ENCODE peak calls at places on chromosomes 2 and 18, in four cellular contexts. One of them, this sample, is unnamed.
A peak's percentile ranks its signal among the peaks of the same experiment; 100 is the strongest.

GRCh38 chr18:55603775-55604174 is 15.8 kb upstream of the TCF4 start:
- DNase-seq in left lung: no peak
- DNase-seq in upper lobe of right lung: no peak
- DNase-seq in stomach: no peak
- DNase-seq in this sample: no peak

GRCh38 chr2:22734373-22735045 is 650.5 kb upstream of the KLHL29 start:
- DNase-seq in stomach: no peak
- DNase-seq in left lung: no peak
- DNase-seq in upper lobe of right lung: no peak
- DNase-seq in this sample: no peak

GRCh38 chr2:178796079-178796677 is 11.0 kb downstream of the TTN start:
- DNase-seq in left lung: no peak
- DNase-seq in upper lobe of right lung: no peak
- DNase-seq in stomach: no peak
- DNase-seq in this sample: no peak

GRCh38 chr2:24105816-24106215 is 17.3 kb downstream of the PFN4 start:
- DNase-seq in upper lobe of right lung: no peak
- DNase-seq in stomach: no peak
- DNase-seq in left lung: no peak
- DNase-seq in this sample: no peak

GRCh38 chr2:28869494-28870145 is 489 bp downstream of the TRMT61B start:
- DNase-seq in left lung: no peak
- DNase-seq in stomach: no peak
- DNase-seq in upper lobe of right lung: no peak
- DNase-seq in this sample: peak; percentile 44

GRCh38 chr2:17271401-17271800 is 246.8 kb downstream of the RAD51AP2 start:
- DNase-seq in left lung: no peak
- DNase-seq in upper lobe of right lung: no peak
- DNase-seq in stomach: no peak
- DNase-seq in this sample: no peak

GRCh38 chr2:71612581-71613520 is 159.5 kb downstream of the DYSF start:
- DNase-seq in stomach: peak; percentile 13
- DNase-seq in upper lobe of right lung: peak; percentile 51
- DNase-seq in left lung: peak; percentile 19
- DNase-seq in this sample: peak; percentile 13

GRCh38 chr2:7077660-7078278 is 160.6 kb downstream of the RNF144A start:
- DNase-seq in stomach: no peak
- DNase-seq in left lung: no peak
- DNase-seq in upper lobe of right lung: no peak
- DNase-seq in this sample: no peak

GRCh38 chr18:28164772-28165483 is 12.0 kb downstream of the CDH2 start:
- DNase-seq in stomach: no peak
- DNase-seq in upper lobe of right lung: no peak
- DNase-seq in left lung: no peak
- DNase-seq in this sample: no peak

GRCh38 chr2:196367633-196368032 is 196.3 kb upstream of the STK17B start:
- DNase-seq in upper lobe of right lung: no peak
- DNase-seq in left lung: no peak
- DNase-seq in stomach: no peak
- DNase-seq in this sample: no peak

GRCh38 chr2:174026122-174026845 is 61.1 kb upstream of the SP3 start:
- DNase-seq in stomach: no peak
- DNase-seq in left lung: no peak
- DNase-seq in upper lobe of right lung: no peak
- DNase-seq in this sample: no peak

GRCh38 chr2:43082878-43083261 is 143.5 kb downstream of the ZFP36L2 start:
- DNase-seq in upper lobe of right lung: no peak
- DNase-seq in left lung: no peak
- DNase-seq in stomach: no peak
- DNase-seq in this sample: no peak

GRCh38 chr2:1272835-1273234 is 140.4 kb upstream of the TPO start:
- DNase-seq in stomach: no peak
- DNase-seq in left lung: no peak
- DNase-seq in upper lobe of right lung: no peak
- DNase-seq in this sample: no peak

GRCh38 chr2:240644859-240645301 is 19.6 kb downstream of the GPR35 start:
- DNase-seq in left lung: peak; percentile 28
- DNase-seq in upper lobe of right lung: peak; percentile 38
- DNase-seq in stomach: peak; percentile 14
- DNase-seq in this sample: peak; percentile 48

GRCh38 chr2:215535726-215536125 is 99.9 kb upstream of the FN1 start:
- DNase-seq in upper lobe of right lung: no peak
- DNase-seq in left lung: no peak
- DNase-seq in stomach: no peak
- DNase-seq in this sample: no peak

GRCh38 chr2:42567389-42567788 is 1.0 kb upstream of the MTA3 start:
- DNase-seq in left lung: no peak
- DNase-seq in upper lobe of right lung: no peak
- DNase-seq in stomach: no peak
- DNase-seq in this sample: no peak

GRCh38 chr2:204604061-204604460 is 58.8 kb downstream of the PARD3B start:
- DNase-seq in left lung: no peak
- DNase-seq in stomach: no peak
- DNase-seq in upper lobe of right lung: no peak
- DNase-seq in this sample: no peak

GRCh38 chr2:109089602-109090300 is 39.3 kb upstream of the SH3RF3 start:
- DNase-seq in left lung: no peak
- DNase-seq in upper lobe of right lung: no peak
- DNase-seq in stomach: no peak
- DNase-seq in this sample: no peak

GRCh38 chr18:36850527-36851201 is 21.7 kb downstream of the KIAA1328 start:
- DNase-seq in upper lobe of right lung: no peak
- DNase-seq in left lung: no peak
- DNase-seq in stomach: no peak
- DNase-seq in this sample: no peak

GRCh38 chr18:41745166-41746049 is 209.6 kb upstream of the PIK3C3 start:
- DNase-seq in left lung: peak; percentile 33
- DNase-seq in upper lobe of right lung: no peak
- DNase-seq in stomach: peak; percentile 61
- DNase-seq in this sample: peak; percentile 91

GRCh38 chr2:106537047-106537446 is 49.9 kb downstream of the CD8B2 start:
- DNase-seq in left lung: peak; percentile 69
- DNase-seq in stomach: no peak
- DNase-seq in upper lobe of right lung: no peak
- DNase-seq in this sample: no peak

GRCh38 chr2:99421469-99421868 is 68.3 kb downstream of the REV1 start:
- DNase-seq in left lung: no peak
- DNase-seq in upper lobe of right lung: no peak
- DNase-seq in stomach: no peak
- DNase-seq in this sample: no peak

GRCh38 chr18:9100796-9101195 is 1.7 kb upstream of the NDUFV2 start:
- DNase-seq in upper lobe of right lung: no peak
- DNase-seq in left lung: no peak
- DNase-seq in stomach: no peak
- DNase-seq in this sample: no peak

GRCh38 chr2:20541305-20541640 is 94.4 kb downstream of the RHOB start:
- DNase-seq in left lung: no peak
- DNase-seq in stomach: no peak
- DNase-seq in upper lobe of right lung: no peak
- DNase-seq in this sample: no peak
- H3K27ac ChIP-seq in left lung: no peak overlapping the region
- H3K27ac ChIP-seq in stomach: no peak overlapping the region
- H3K27ac ChIP-seq in upper lobe of right lung: no peak overlapping the region
- H3K27ac ChIP-seq in this sample: no peak overlapping the region

DNA sequence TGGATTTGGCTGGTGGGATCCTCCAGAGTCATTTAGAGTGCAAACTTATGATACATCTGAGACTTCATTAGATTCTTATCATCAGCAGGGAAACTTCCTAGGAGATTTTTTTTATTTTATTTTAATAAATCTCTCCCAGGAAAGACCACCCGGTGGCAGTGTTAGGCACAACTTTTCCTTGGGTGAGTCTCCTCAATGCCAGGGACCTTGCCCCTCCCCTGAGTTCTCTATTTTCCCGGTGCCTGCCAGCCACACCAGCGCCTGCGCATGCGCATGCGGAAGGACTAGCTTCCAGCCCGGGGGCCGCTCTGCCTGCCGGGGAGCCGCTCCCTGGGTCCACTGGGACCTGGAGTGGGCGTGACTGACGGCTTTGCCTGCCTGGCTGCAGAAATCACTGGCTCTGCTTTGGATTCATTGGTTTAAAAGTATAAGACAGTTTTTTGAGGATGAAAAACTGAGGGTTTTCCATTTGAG is 86.6 kb downstream of the TMEM182 start:
- DNase-seq in left lung: peak; percentile 84
- DNase-seq in upper lobe of right lung: peak; percentile 89
- DNase-seq in stomach: peak; percentile 66
- DNase-seq in this sample: peak; percentile 96
- H3K4me3 ChIP-seq in left lung: no peak overlapping the region
- H3K4me3 ChIP-seq in upper lobe of right lung: peak overlapping the region; percentile 19
- H3K4me3 ChIP-seq in stomach: no peak overlapping the region
- H3K4me3 ChIP-seq in this sample: peak overlapping the region; percentile 63

GRCh38 chr2:234592541-234592940 is 95.7 kb upstream of the ARL4C start:
- DNase-seq in left lung: no peak
- DNase-seq in upper lobe of right lung: no peak
- DNase-seq in stomach: no peak
- DNase-seq in this sample: no peak
- H3K27ac ChIP-seq in left lung: no peak overlapping the region
- H3K27ac ChIP-seq in upper lobe of right lung: no peak overlapping the region
- H3K27ac ChIP-seq in stomach: no peak overlapping the region
- H3K27ac ChIP-seq in this sample: no peak overlapping the region

GRCh38 chr18:24818451-24818850 is 358.0 kb downstream of the HRH4 start:
- DNase-seq in upper lobe of right lung: no peak
- DNase-seq in stomach: no peak
- DNase-seq in left lung: no peak
- DNase-seq in this sample: peak; percentile 63
- H3K4me3 ChIP-seq in upper lobe of right lung: no peak overlapping the region
- H3K4me3 ChIP-seq in stomach: no peak overlapping the region
- H3K4me3 ChIP-seq in left lung: no peak overlapping the region
- H3K4me3 ChIP-seq in this sample: no peak overlapping the region

DNA sequence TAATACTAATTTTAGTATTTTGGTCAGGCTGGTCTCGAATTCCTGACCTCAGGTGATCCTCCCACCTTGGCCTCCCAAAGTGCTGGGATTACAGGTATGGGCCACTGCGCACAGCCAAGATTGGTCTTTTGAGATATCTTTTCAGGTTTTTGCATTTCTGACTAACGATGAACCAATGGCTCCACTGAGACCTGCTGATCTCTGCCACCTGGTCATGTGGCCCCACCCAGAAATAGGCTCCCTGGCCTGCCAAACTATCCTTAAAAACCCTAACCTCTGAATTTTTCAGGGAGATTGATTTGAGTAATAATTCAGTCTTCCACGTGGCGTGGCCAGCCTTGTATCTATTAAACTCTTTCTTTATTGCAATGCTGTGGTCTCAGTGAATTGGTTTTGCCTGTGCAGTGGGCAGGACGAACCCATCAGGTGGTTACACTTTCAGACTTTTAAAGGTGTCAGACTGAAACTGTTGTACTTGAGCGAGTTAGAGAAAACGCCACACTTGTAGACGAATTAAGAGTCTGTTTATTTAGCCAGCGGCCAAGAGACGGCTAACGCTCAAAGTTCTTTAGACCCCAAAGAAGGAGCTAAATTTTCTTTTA is 85.8 kb upstream of the MSH6 start:
- DNase-seq in upper lobe of right lung: no peak
- DNase-seq in left lung: no peak
- DNase-seq in stomach: no peak
- DNase-seq in this sample: peak; percentile 61
- H3K27ac ChIP-seq in upper lobe of right lung: no peak overlapping the region
- H3K27ac ChIP-seq in left lung: no peak overlapping the region
- H3K27ac ChIP-seq in stomach: no peak overlapping the region
- H3K27ac ChIP-seq in this sample: no peak overlapping the region

GRCh38 chr2:238866656-238867277 is 18.9 kb downstream of the TWIST2 start:
- DNase-seq in stomach: no peak
- DNase-seq in left lung: no peak
- DNase-seq in upper lobe of right lung: no peak
- DNase-seq in this sample: peak; percentile 49

GRCh38 chr2:238865744-238866355 is 18.0 kb downstream of the TWIST2 start:
- DNase-seq in stomach: no peak
- DNase-seq in upper lobe of right lung: peak; percentile 61
- DNase-seq in left lung: no peak
- DNase-seq in this sample: peak; percentile 39

GRCh38 chr2:238864207-238865014 is 16.5 kb downstream of the TWIST2 start:
- DNase-seq in stomach: peak; percentile 92
- DNase-seq in left lung: peak; percentile 89
- DNase-seq in upper lobe of right lung: peak; percentile 89
- DNase-seq in this sample: peak; percentile 94

GRCh38 chr2:238863749-238864206 is 15.9 kb downstream of the TWIST2 start:
- DNase-seq in stomach: no peak
- DNase-seq in upper lobe of right lung: peak; percentile 51
- DNase-seq in left lung: no peak
- DNase-seq in this sample: no peak

GRCh38 chr2:238865015-238865719 is 17.3 kb downstream of the TWIST2 start:
- DNase-seq in stomach: no peak
- DNase-seq in upper lobe of right lung: peak; percentile 55
- DNase-seq in left lung: no peak
- DNase-seq in this sample: peak; percentile 45
- H3K4me3 ChIP-seq in stomach: no peak overlapping the region
- H3K4me3 ChIP-seq in upper lobe of right lung: no peak overlapping the region
- H3K4me3 ChIP-seq in left lung: no peak overlapping the region
- H3K4me3 ChIP-seq in this sample: no peak overlapping the region

DNA sequence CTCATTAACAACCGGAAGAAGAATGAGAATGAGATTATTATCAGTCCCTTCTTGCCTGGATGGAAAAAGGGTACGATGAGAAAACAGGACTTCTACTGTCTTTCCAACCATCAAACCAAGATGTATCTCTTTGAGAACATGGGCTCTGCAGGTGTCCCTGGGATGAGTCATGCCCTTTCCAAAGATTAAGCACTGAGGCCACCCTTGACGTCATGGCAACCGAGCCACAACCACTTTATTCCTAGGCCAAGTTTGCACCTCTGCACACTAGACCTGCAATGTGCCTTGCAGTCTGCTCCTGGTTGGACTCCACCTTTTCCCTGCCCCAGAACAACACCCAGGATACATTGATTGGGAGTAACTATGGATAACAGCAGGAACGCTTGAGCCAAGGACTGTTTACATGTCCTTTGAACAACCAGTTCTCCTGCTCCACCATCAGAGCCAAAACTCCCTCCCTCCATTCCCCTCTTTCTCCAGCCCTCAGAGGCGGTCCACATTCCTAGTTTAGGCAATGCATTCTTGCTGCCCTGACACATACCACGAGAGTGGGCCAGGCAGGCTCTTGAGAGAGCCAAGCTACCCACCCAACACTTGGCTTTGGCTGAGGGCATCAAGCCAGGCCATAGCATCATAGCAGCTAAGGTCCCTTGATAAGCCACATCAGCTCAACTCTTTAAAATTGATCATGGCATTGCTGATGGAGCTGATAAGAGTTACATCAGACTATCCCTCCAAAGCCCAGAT is 310.7 kb downstream of the TNS1 start:
- DNase-seq in left lung: no peak
- DNase-seq in upper lobe of right lung: peak; percentile 70
- DNase-seq in stomach: no peak
- DNase-seq in this sample: peak; percentile 58
- H3K27ac ChIP-seq in left lung: no peak overlapping the region
- H3K27ac ChIP-seq in upper lobe of right lung: peak overlapping the region; percentile 32
- H3K27ac ChIP-seq in stomach: no peak overlapping the region
- H3K27ac ChIP-seq in this sample: no peak overlapping the region

DNA sequence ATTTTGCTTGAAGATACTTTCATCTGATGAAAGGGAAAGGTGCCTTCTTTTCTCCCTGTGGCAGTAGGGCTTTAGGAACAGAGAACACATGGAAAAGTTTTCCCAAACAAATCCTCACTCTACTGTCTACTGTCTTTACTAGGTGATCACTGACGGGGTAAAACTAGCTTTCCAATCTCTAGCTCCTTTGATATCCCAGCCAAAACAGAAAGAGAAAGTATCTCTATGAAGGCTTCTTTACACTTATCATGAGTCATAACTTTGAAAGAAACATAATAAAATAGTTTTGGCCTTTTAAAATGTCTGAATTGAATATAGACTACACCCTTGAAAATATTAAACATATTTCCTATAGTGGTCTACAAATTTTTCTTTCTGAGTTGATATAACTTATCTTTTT is 214.5 kb downstream of the DSEL start:
- DNase-seq in upper lobe of right lung: no peak
- DNase-seq in stomach: no peak
- DNase-seq in left lung: no peak
- DNase-seq in this sample: no peak
- H3K4me3 ChIP-seq in upper lobe of right lung: no peak overlapping the region
- H3K4me3 ChIP-seq in stomach: no peak overlapping the region
- H3K4me3 ChIP-seq in left lung: no peak overlapping the region
- H3K4me3 ChIP-seq in this sample: no peak overlapping the region